ENCODE peak calls at places on chromosomes 7 and 10, in six cellular contexts. G is NCI-H2171; B is PC-3; C is activated CD8-positive, alpha-beta memory T cell treated with anti-CD3 and anti-CD28 coated beads for 1 hour; O is AG10803; K is SW 1271. P is an unnamed sample.

GRCh38 chr10:71460615-71461014 is 63.9 kb downstream of the CDH23 start:
- DNase-seq in G (no peak), B (no peak), C (no peak), O (no peak), K (no peak), P (no peak)

GRCh38 chr10:61304751-61305150 is 148.4 kb downstream of the TMEM26 start:
- DNase-seq in G (no peak), B (no peak), C (no peak), O (no peak), K (no peak), P (peak)

GRCh38 chr7:132381742-132382472 is 194.4 kb downstream of the PLXNA4 start:
- DNase-seq in G (no peak), B (peak), C (no peak), O (no peak), K (no peak), P (no peak)

GRCh38 chr7:139246905-139247304 is 15.9 kb downstream of the UBN2 start:
- DNase-seq in G (no peak), B (no peak), C (no peak), O (peak), K (no peak), P (peak)

GRCh38 chr10:36721851-36722250 is 403.5 kb upstream of the ANKRD30A start:
- DNase-seq in G (no peak), B (no peak), C (no peak), O (peak), K (no peak), P (peak)

GRCh38 chr7:129851810-129852209 is 101.0 kb downstream of the UBE2H start:
- DNase-seq in G (no peak), B (no peak), C (no peak), O (no peak), K (no peak), P (no peak)

GRCh38 chr10:110352930-110353243 is 48.2 kb upstream of the SMNDC1 start:
- DNase-seq in G (no peak), B (no peak), C (no peak), O (no peak), K (no peak), P (no peak)

GRCh38 chr10:100173035-100173434 is 12.8 kb downstream of the ERLIN1 start:
- DNase-seq in G (no peak), B (no peak), C (no peak), O (no peak), K (no peak), P (no peak)

GRCh38 chr7:7251742-7252141 is 69.4 kb downstream of the C1GALT1 start:
- DNase-seq in G (no peak), B (no peak), C (no peak), O (no peak), K (no peak), P (no peak)

GRCh38 chr10:12588091-12588850 is 238.9 kb downstream of the CAMK1D start:
- DNase-seq in G (no peak), B (peak), C (no peak), O (peak), K (no peak), P (peak)

GRCh38 chr10:80540136-80540535 is 2.4 kb downstream of the SH2D4B start:
- DNase-seq in G (no peak), B (no peak), C (no peak), O (no peak), K (no peak), P (no peak)

GRCh38 chr7:108613147-108613948 is 43.7 kb downstream of the DNAJB9 start:
- DNase-seq in G (peak), B (peak), C (no peak), O (peak), K (no peak), P (peak)

GRCh38 chr10:110638319-110638718 is 5.8 kb upstream of the RBM20 start:
- DNase-seq in G (no peak), B (no peak), C (no peak), O (no peak), K (no peak), P (no peak)

GRCh38 chr7:87933605-87933952 is 472 bp upstream of the ADAM22 start:
- DNase-seq in G (no peak), B (no peak), C (no peak), O (no peak), K (no peak), P (no peak)

GRCh38 chr7:117041007-117041406 is 87.7 kb downstream of the ST7 start:
- DNase-seq in G (no peak), B (no peak), C (no peak), O (peak), K (no peak), P (peak)

GRCh38 chr7:139776486-139777303 is 1.1 kb downstream of the HIPK2 start:
- DNase-seq in G (no peak), B (peak), C (no peak), O (peak), K (no peak), P (peak)

GRCh38 chr10:21675157-21675796 is 141.2 kb downstream of the MLLT10 start:
- DNase-seq in G (no peak), B (peak), C (no peak), O (peak), K (peak), P (peak)

GRCh38 chr10:86294346-86295265 is 72.0 kb downstream of the GRID1 start:
- DNase-seq in G (no peak), B (no peak), C (no peak), O (no peak), K (no peak), P (no peak)

GRCh38 chr10:93346712-93347111 is 135.4 kb downstream of the MYOF start:
- DNase-seq in G (no peak), B (no peak), C (no peak), O (peak), K (no peak), P (no peak)

GRCh38 chr7:85554294-85554877 is 367.5 kb upstream of the SEMA3D start:
- DNase-seq in G (peak), B (peak), C (no peak), O (peak), K (peak), P (peak)